ENCODE peak calls at places on chromosomes 5 and 9, in four cellular contexts. One of them, this sample, is unnamed.

GRCh38 chr9:131275332-131276106 is 791 bp downstream of the FAM78A start:
- DNase-seq in AG20443: no peak
- DNase-seq in NCI-H1092: no peak
- DNase-seq in cardiac muscle cell: no peak
- DNase-seq in this sample: no peak

GRCh38 chr9:92529124-92529523 is 6.7 kb downstream of the ECM2 start:
- DNase-seq in AG20443: no peak
- DNase-seq in NCI-H1092: no peak
- DNase-seq in cardiac muscle cell: no peak
- DNase-seq in this sample: no peak

GRCh38 chr5:179188636-179189035 is 128.5 kb downstream of the ZNF354C start:
- DNase-seq in AG20443: no peak
- DNase-seq in NCI-H1092: no peak
- DNase-seq in cardiac muscle cell: no peak
- DNase-seq in this sample: no peak

GRCh38 chr9:23825143-23825531 is 903 bp downstream of the ELAVL2 start:
- DNase-seq in AG20443: no peak
- DNase-seq in NCI-H1092: no peak
- DNase-seq in cardiac muscle cell: no peak
- DNase-seq in this sample: no peak

GRCh38 chr5:7978991-7979390 is 110.0 kb downstream of the MTRR start:
- DNase-seq in AG20443: no peak
- DNase-seq in NCI-H1092: no peak
- DNase-seq in cardiac muscle cell: no peak
- DNase-seq in this sample: no peak

GRCh38 chr9:75964431-75964830 is 74.0 kb downstream of the PCSK5 start:
- DNase-seq in AG20443: no peak
- DNase-seq in NCI-H1092: no peak
- DNase-seq in cardiac muscle cell: no peak
- DNase-seq in this sample: no peak

GRCh38 chr5:100273846-100274580 is 261.2 kb upstream of the FAM174A start:
- DNase-seq in AG20443: no peak
- DNase-seq in NCI-H1092: no peak
- DNase-seq in cardiac muscle cell: no peak
- DNase-seq in this sample: no peak

GRCh38 chr9:23039402-23039801 is 592.8 kb downstream of the DMRTA1 start:
- DNase-seq in AG20443: no peak
- DNase-seq in NCI-H1092: no peak
- DNase-seq in cardiac muscle cell: no peak
- DNase-seq in this sample: no peak

GRCh38 chr9:94915476-94916450 is 189.3 kb downstream of the AOPEP start:
- DNase-seq in AG20443: no peak
- DNase-seq in NCI-H1092: no peak
- DNase-seq in cardiac muscle cell: no peak
- DNase-seq in this sample: no peak

GRCh38 chr9:121582641-121583040 is 68.8 kb upstream of the DAB2IP start:
- DNase-seq in AG20443: no peak
- DNase-seq in NCI-H1092: no peak
- DNase-seq in cardiac muscle cell: no peak
- DNase-seq in this sample: no peak

This sample was measured in left kidney.